ENCODE peak calls at places on chromosomes 2 and 18, in seven cellular contexts. One of them, this sample, is unnamed.

GRCh38 chr2:183078163-183078466 is 432 bp upstream of the DUSP19 start:
- DNase-seq in IMR-90: no peak
- DNase-seq in HepG2: no peak
- DNase-seq in K562: no peak
- DNase-seq in H1: no peak
- DNase-seq in SK-N-SH: peak
- DNase-seq in GM12878: no peak
- DNase-seq in this sample: peak

GRCh38 chr2:147554708-147555107 is 290.1 kb upstream of the ACVR2A start:
- DNase-seq in IMR-90: no peak
- DNase-seq in HepG2: no peak
- DNase-seq in K562: no peak
- DNase-seq in H1: no peak
- DNase-seq in SK-N-SH: no peak
- DNase-seq in GM12878: no peak
- DNase-seq in this sample: no peak

GRCh38 chr2:9462313-9462712 is 12.0 kb upstream of the IAH1 start:
- DNase-seq in IMR-90: no peak
- DNase-seq in HepG2: no peak
- DNase-seq in K562: no peak
- DNase-seq in H1: no peak
- DNase-seq in SK-N-SH: peak
- DNase-seq in GM12878: no peak
- DNase-seq in this sample: no peak

GRCh38 chr2:107932986-107933385 is 53.3 kb upstream of the SLC5A7 start:
- DNase-seq in IMR-90: peak
- DNase-seq in HepG2: no peak
- DNase-seq in K562: no peak
- DNase-seq in H1: no peak
- DNase-seq in SK-N-SH: no peak
- DNase-seq in GM12878: no peak
- DNase-seq in this sample: peak

GRCh38 chr2:222423632-222424280 is 587 bp upstream of the SGPP2 start:
- DNase-seq in IMR-90: no peak
- DNase-seq in HepG2: no peak
- DNase-seq in K562: no peak
- DNase-seq in H1: no peak
- DNase-seq in SK-N-SH: no peak
- DNase-seq in GM12878: peak
- DNase-seq in this sample: no peak

GRCh38 chr18:6983366-6983765 is 134.2 kb downstream of the LAMA1 start:
- DNase-seq in IMR-90: no peak
- DNase-seq in HepG2: no peak
- DNase-seq in K562: no peak
- DNase-seq in H1: no peak
- DNase-seq in SK-N-SH: no peak
- DNase-seq in GM12878: no peak
- DNase-seq in this sample: no peak

GRCh38 chr18:63144748-63145147 is 174.8 kb downstream of the BCL2 start:
- DNase-seq in IMR-90: no peak
- DNase-seq in HepG2: no peak
- DNase-seq in K562: no peak
- DNase-seq in H1: no peak
- DNase-seq in SK-N-SH: no peak
- DNase-seq in GM12878: no peak
- DNase-seq in this sample: no peak

GRCh38 chr2:173972636-173973035 is 7.5 kb upstream of the SP3 start:
- DNase-seq in IMR-90: peak
- DNase-seq in HepG2: no peak
- DNase-seq in K562: no peak
- DNase-seq in H1: no peak
- DNase-seq in SK-N-SH: no peak
- DNase-seq in GM12878: no peak
- DNase-seq in this sample: peak

GRCh38 chr2:100924520-100925451 is 77.3 kb upstream of the RPL31 start:
- DNase-seq in IMR-90: peak
- DNase-seq in HepG2: no peak
- DNase-seq in K562: no peak
- DNase-seq in H1: no peak
- DNase-seq in SK-N-SH: no peak
- DNase-seq in GM12878: peak
- DNase-seq in this sample: no peak
- TF ChIP-seq USF2 in IMR-90: no peak
- TF ChIP-seq USF2 in HepG2: no peak
- TF ChIP-seq USF2 in K562: no peak
- TF ChIP-seq USF2 in H1: no peak
- TF ChIP-seq USF2 in SK-N-SH: no peak
- TF ChIP-seq USF2 in GM12878: no peak
- TF ChIP-seq USF2 in this sample: no peak

GRCh38 chr2:112680666-112681101 is 34.9 kb downstream of the SLC20A1 start:
- DNase-seq in IMR-90: no peak
- DNase-seq in HepG2: no peak
- DNase-seq in K562: no peak
- DNase-seq in H1: no peak
- DNase-seq in SK-N-SH: no peak
- DNase-seq in GM12878: no peak
- DNase-seq in this sample: no peak
- TF ChIP-seq RFX5 in IMR-90: no peak
- TF ChIP-seq RFX5 in HepG2: no peak
- TF ChIP-seq RFX5 in K562: no peak
- TF ChIP-seq RFX5 in H1: no peak
- TF ChIP-seq RFX5 in SK-N-SH: no peak
- TF ChIP-seq RFX5 in GM12878: no peak
- TF ChIP-seq RFX5 in this sample: no peak

GRCh38 chr2:121977326-121977725 is 221.9 kb downstream of the TSN start:
- DNase-seq in IMR-90: no peak
- DNase-seq in HepG2: no peak
- DNase-seq in K562: no peak
- DNase-seq in H1: no peak
- DNase-seq in SK-N-SH: no peak
- DNase-seq in GM12878: no peak
- DNase-seq in this sample: no peak

GRCh38 chr2:121976912-121977311 is 221.5 kb downstream of the TSN start:
- DNase-seq in IMR-90: no peak
- DNase-seq in HepG2: no peak
- DNase-seq in K562: no peak
- DNase-seq in H1: no peak
- DNase-seq in SK-N-SH: no peak
- DNase-seq in GM12878: no peak
- DNase-seq in this sample: no peak

GRCh38 chr2:121972203-121972602 is 216.8 kb downstream of the TSN start:
- DNase-seq in IMR-90: no peak
- DNase-seq in HepG2: no peak
- DNase-seq in K562: no peak
- DNase-seq in H1: no peak
- DNase-seq in SK-N-SH: no peak
- DNase-seq in GM12878: no peak
- DNase-seq in this sample: no peak

GRCh38 chr2:121969766-121970639 is 214.6 kb downstream of the TSN start:
- DNase-seq in IMR-90: no peak
- DNase-seq in HepG2: no peak
- DNase-seq in K562: no peak
- DNase-seq in H1: no peak
- DNase-seq in SK-N-SH: no peak
- DNase-seq in GM12878: no peak
- DNase-seq in this sample: no peak

DNA sequence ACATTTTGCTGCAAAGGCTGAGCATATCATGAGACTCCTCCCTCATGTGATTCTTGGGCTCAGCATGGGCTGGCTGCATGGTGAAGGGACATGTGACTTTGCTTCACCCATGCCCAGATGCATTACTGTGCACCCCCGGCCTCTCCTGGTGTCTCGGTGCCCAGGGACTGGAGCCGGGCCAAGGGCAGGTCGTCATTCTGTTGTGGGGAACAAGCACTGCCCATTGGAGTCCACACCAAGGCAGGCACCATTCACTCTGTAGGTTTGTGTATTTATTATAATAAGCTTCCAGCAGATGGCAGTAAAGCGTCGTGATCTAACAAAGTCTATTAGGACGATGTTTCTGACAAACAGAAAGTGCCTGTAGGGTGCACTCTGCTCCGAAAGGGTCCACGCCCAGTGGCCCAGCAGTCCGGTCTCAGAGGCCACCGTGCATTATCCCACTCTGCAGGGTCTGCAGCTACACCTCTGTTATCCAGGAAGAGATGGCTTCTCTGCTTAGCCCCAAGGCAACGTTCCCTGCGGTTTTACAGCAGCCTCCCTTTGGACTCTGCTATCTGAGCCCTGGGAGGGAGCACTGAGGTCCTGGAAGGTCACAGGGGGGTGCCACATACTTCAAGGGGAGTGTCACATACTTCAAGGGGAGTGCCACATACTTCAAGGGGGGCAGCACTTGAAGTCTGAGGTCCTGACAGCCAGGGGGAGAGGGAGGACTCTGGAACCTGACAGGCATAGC is 219.6 kb downstream of the TSN start:
- DNase-seq in IMR-90: peak
- DNase-seq in HepG2: peak
- DNase-seq in K562: peak
- DNase-seq in H1: peak
- DNase-seq in SK-N-SH: peak
- DNase-seq in GM12878: peak
- DNase-seq in this sample: peak
- TF ChIP-seq USF2 in IMR-90: no peak
- TF ChIP-seq USF2 in HepG2: no peak
- TF ChIP-seq USF2 in K562: no peak
- TF ChIP-seq USF2 in H1: no peak
- TF ChIP-seq USF2 in SK-N-SH: no peak
- TF ChIP-seq USF2 in GM12878: no peak
- TF ChIP-seq USF2 in this sample: no peak

GRCh38 chr2:241373449-241373848 is 17.4 kb downstream of the FARP2 start:
- DNase-seq in IMR-90: no peak
- DNase-seq in HepG2: no peak
- DNase-seq in K562: no peak
- DNase-seq in H1: no peak
- DNase-seq in SK-N-SH: no peak
- DNase-seq in GM12878: no peak
- DNase-seq in this sample: no peak
- TF ChIP-seq RFX5 in IMR-90: no peak
- TF ChIP-seq RFX5 in HepG2: no peak
- TF ChIP-seq RFX5 in K562: no peak
- TF ChIP-seq RFX5 in H1: no peak
- TF ChIP-seq RFX5 in SK-N-SH: no peak
- TF ChIP-seq RFX5 in GM12878: no peak
- TF ChIP-seq RFX5 in this sample: no peak

This sample was measured in A549.